ENCODE peak calls at places on chromosomes 4 and X, in nine cellular contexts. H is HCT116, R is uterus, Q is body of pancreas, A is tibial nerve, L is stomach, U is heart left ventricle, V is NB4, X is breast epithelium. O is an unnamed sample.

GRCh38 chrX:101208152-101208905 is 11.3 kb upstream of the DRP2 start:
- DNase-seq in H (no peak), R (no peak), Q (no peak), A (no peak), L (no peak), U (no peak), V (no peak), X (no peak), O (no peak)

GRCh38 chr4:75633846-75634245 is 3.5 kb upstream of the CDKL2 start:
- DNase-seq in H (no peak), R (no peak), Q (no peak), A (no peak), L (no peak), U (no peak), V (peak), X (no peak), O (no peak)

GRCh38 chr4:178958725-178959440 is 1516.6 kb upstream of the AGA start:
- DNase-seq in H (no peak), R (no peak), Q (no peak), A (no peak), L (no peak), U (no peak), V (no peak), X (no peak), O (no peak)

GRCh38 chr4:2451821-2452785 is 16.8 kb upstream of the RNF4 start:
- DNase-seq in H (no peak), R (no peak), Q (no peak), A (no peak), L (no peak), U (no peak), V (no peak), X (no peak), O (no peak)

GRCh38 chrX:10514891-10515290 is 105.5 kb downstream of the MID1 start:
- DNase-seq in H (no peak), R (no peak), Q (no peak), A (no peak), L (no peak), U (peak), V (no peak), X (no peak), O (no peak)

GRCh38 chr4:77169496-77169895 is 12.5 kb downstream of the CCNG2 start:
- DNase-seq in H (no peak), R (no peak), Q (no peak), A (no peak), L (no peak), U (no peak), V (no peak), X (no peak), O (no peak)

GRCh38 chrX:107706309-107706708 is 69.3 kb downstream of the TSC22D3 start:
- DNase-seq in H (no peak), R (no peak), Q (no peak), A (no peak), L (no peak), U (no peak), V (no peak), X (no peak), O (peak)

GRCh38 chr4:137853424-137853823 is 321.1 kb upstream of the PCDH18 start:
- DNase-seq in H (no peak), R (no peak), Q (no peak), A (no peak), L (no peak), U (no peak), V (no peak), X (no peak), O (no peak)

GRCh38 chr4:142551513-142552280 is 294.4 kb downstream of the INPP4B start:
- DNase-seq in H (no peak), R (no peak), Q (no peak), A (no peak), L (no peak), U (no peak), V (no peak), X (no peak), O (no peak)

GRCh38 chr4:16337936-16338335 is 111.7 kb upstream of the TAPT1 start:
- DNase-seq in H (no peak), R (no peak), Q (no peak), A (no peak), L (no peak), U (no peak), V (no peak), X (no peak), O (no peak)

GRCh38 chr4:150209140-150209829 is 131.0 kb downstream of the DCLK2 start:
- DNase-seq in H (peak), R (peak), Q (peak), A (peak), L (peak), U (peak), V (peak), X (peak), O (no peak)

GRCh38 chr4:7557447-7557846 is 122.7 kb upstream of the PSAPL1 start:
- DNase-seq in H (no peak), R (no peak), Q (no peak), A (no peak), L (no peak), U (no peak), V (no peak), X (no peak), O (no peak)

GRCh38 chr4:76067652-76068286 is 6.7 kb upstream of the ART3 start:
- DNase-seq in H (peak), R (peak), Q (peak), A (peak), L (peak), U (peak), V (peak), X (no peak), O (peak)

DNA sequence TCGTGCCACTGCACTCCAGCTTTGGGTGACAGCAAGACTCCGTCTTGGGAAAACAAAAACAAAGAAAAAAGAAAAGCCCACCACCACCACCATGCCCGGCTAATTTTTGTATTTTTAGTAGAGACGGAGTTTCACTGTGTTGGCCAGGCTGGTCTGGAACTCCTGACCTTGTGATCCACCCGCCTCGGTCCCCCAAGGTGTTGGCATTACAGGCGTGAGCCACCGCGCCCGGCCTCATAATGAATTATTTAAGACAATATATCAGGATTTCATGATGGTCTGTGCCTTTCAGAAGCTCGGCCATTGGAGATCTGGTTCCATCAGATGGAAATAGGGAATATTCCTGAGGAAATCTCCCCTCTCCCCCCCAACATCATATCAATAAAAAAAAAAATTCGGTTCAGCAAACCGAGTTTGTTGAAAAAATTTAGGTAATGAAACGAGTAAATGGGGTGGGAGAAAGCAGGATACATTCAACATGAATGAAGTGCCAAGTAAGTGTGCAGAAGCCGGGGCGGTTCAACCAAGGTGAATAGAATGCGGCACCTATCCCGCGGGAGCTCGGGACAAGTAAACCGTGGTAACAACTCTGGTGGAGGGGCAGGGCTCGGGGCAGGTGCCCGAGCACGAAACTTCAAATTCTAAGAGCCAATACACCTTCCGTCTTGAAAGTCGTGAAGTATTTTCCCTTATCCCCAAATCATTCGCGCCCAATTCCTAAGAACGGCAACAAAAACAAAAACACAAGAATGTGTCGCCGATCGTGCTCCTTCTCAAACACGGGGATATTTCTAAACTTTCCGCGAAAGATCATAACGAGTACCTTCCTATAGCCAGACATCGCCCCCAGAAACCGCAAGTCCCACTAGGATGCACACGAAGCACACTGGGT is 773 bp upstream of the TXLNG start:
- DNase-seq in H (no peak), R (peak), Q (peak), A (no peak), L (peak), U (no peak), V (no peak), X (no peak), O (peak)
- TF ChIP-seq POLR2A in H (no peak), R (no peak), Q (no peak), A (no peak), L (no peak), U (no peak), V (no peak), X (no peak), O (no peak)

GRCh38 chr4:25807101-25807728 is 55.6 kb downstream of the SEL1L3 start:
- DNase-seq in H (no peak), R (no peak), Q (no peak), A (no peak), L (no peak), U (no peak), V (no peak), X (no peak), O (peak)
- H3K4me3 ChIP-seq in H (no peak), R (no peak), Q (no peak), A (no peak), L (no peak), U (no peak), V (no peak), X (no peak), O (no peak)

GRCh38 chr4:80266902-80267380 is 477 bp downstream of the FGF5 start:
- DNase-seq in H (no peak), R (no peak), Q (no peak), A (no peak), L (no peak), U (no peak), V (peak), X (no peak), O (no peak)

GRCh38 chr4:80264825-80265224 is 1.6 kb upstream of the FGF5 start:
- DNase-seq in H (no peak), R (no peak), Q (no peak), A (no peak), L (no peak), U (no peak), V (no peak), X (no peak), O (no peak)

GRCh38 chr4:80268081-80268823 is 1.8 kb downstream of the FGF5 start:
- DNase-seq in H (no peak), R (no peak), Q (no peak), A (no peak), L (no peak), U (no peak), V (no peak), X (no peak), O (no peak)

GRCh38 chr4:80265571-80266266 is 745 bp upstream of the FGF5 start:
- DNase-seq in H (no peak), R (no peak), Q (no peak), A (no peak), L (no peak), U (no peak), V (peak), X (no peak), O (no peak)

DNA sequence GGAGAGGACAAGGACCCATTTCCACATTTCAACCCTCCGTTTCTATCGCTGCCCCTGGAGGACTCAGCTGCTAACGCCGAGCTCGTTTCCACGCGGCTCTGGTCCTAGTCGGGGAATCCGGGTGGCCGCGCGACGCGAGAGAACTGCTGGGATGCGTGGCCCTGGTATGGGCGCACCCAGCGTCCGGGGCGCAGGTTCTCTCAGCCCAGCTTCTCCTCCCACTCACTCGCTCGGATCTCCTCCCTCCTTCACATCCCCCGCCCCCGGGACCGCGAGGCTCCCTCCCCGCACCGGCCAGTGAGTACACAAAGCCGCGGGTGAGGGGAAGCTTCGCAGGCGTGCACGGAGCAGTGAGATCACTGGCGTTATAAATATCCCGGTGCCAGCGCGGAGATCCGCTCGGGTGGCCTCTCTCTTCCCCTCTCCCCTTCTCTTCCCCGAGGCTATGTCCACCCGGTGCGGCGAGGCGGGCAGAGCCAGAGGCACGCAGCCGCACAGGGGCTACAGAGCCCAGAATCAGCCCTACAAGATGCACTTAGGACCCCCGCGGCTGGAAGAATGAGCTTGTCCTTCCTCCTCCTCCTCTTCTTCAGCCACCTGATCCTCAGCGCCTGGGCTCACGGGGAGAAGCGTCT is at the start of gene FGF5:
- DNase-seq in H (no peak), R (peak), Q (peak), A (no peak), L (no peak), U (peak), V (peak), X (no peak), O (no peak)
- TF ChIP-seq POLR2A in H (no peak), R (no peak), Q (no peak), A (no peak), L (no peak), U (no peak), V (no peak), X (no peak), O (no peak)

DNA sequence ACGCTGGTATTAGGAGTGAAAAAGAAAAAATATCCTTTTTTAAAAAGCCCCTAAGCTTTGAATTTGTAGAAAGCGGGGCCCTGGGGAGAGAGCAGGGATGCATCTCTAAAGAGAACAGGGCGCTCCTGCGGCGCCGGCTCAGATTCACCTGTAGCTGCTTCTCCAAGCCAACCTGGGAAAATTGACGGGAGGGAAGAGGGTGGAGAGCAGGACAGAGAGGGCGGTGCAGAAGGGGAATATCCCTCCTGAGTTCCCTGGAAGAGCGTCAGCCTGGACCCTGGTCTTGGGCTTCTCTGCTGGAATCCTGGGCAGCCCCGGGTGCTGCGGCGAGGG is 776 bp upstream of the SOWAHD start:
- DNase-seq in H (no peak), R (no peak), Q (no peak), A (no peak), L (no peak), U (no peak), V (no peak), X (no peak), O (no peak)
- H3K4me3 ChIP-seq in H (peak), R (no peak), Q (peak), A (no peak), L (peak), U (no peak), V (no peak), X (no peak), O (no peak)

GRCh38 chrX:138708268-138708667 is 3.2 kb downstream of the FGF13 start:
- DNase-seq in H (no peak), R (no peak), Q (no peak), A (no peak), L (no peak), U (no peak), V (no peak), X (no peak), O (no peak)

GRCh38 chrX:138709886-138710285 is 1.6 kb downstream of the FGF13 start:
- DNase-seq in H (no peak), R (no peak), Q (no peak), A (no peak), L (no peak), U (no peak), V (no peak), X (no peak), O (no peak)

GRCh38 chrX:138710311-138710791 is 1.2 kb downstream of the FGF13 start:
- DNase-seq in H (no peak), R (no peak), Q (no peak), A (no peak), L (no peak), U (no peak), V (no peak), X (no peak), O (no peak)

GRCh38 chrX:138710866-138711331 is 618 bp downstream of the FGF13 start:
- DNase-seq in H (no peak), R (peak), Q (no peak), A (no peak), L (no peak), U (no peak), V (no peak), X (no peak), O (no peak)

DNA sequence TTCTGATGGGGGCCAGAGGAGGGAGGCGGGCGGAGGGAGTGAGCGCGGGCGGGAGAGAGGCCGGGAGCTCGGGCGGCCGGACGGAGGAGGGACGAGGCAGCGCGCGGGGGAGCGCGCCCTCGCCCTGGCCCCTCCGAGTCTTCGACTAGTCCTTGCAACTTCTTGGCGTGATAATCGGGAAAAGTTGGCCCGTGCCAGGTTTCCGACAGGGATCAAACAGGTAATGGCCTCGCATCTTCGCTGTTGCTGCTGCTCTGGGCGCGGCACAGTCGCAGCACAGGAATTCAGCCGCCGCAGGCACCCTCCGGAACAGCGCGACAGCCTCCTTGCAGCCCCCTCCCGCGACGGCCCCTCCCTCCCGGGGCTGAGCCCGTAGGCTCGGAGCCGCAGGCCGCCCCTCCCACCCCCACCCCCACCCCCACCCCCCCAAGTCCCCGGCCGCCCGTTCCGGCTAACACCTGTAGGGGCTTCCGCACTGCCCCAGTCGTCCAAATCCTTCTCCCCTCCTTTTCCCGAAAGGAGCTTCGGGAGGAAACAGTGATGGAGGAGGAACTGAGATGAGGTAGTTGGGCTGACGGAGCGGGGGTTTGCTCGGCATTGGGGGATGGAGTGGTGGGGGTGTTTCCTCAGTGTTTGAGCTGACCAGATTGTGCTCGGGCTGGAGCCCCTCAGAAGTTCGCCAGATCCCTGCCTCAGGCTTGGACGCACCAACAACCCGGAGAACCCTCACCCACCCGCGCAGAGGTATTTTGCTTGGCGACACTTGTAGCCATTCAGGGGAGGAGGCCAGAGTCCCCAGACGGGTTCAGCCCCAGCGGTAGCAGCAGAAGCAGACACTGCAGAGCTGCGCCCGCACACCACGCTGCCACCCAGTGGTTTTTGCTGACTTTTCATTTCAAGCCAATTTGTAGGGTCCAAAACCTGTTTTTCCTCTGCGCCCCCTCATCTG is at the start of gene FGF13:
- DNase-seq in H (no peak), R (peak), Q (peak), A (no peak), L (peak), U (peak), V (peak), X (no peak), O (no peak)
- TF ChIP-seq POLR2A in H (no peak), R (no peak), Q (no peak), A (no peak), L (no peak), U (no peak), V (no peak), X (no peak), O (no peak)

DNA sequence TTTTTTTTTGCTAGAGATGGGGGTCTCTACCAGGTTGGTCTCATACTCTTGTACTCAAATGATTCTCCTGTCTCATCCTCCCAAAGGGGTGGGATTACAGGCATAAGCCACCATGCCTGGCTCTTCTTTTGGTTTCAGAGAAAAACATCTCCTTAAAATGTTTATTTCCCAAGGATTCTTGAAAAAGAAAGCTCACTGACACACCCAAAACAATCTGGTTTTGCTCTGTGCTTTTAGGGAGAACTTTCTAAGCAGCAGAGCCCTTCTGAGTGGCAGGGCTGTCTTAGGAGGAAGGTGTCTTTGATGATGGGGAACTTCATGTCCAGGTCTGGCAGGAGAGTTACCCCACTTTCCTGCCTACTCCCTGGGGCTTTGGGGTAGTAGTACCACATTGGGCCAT is 1.3 kb downstream of the SOD3 start:
- DNase-seq in H (no peak), R (no peak), Q (no peak), A (no peak), L (no peak), U (no peak), V (no peak), X (no peak), O (no peak)
- H3K4me3 ChIP-seq in H (no peak), R (no peak), Q (no peak), A (no peak), L (no peak), U (no peak), V (no peak), X (no peak), O (no peak)

GRCh38 chr4:40190880-40191815 is 5.7 kb upstream of the RHOH start:
- DNase-seq in H (no peak), R (no peak), Q (no peak), A (no peak), L (no peak), U (no peak), V (peak), X (no peak), O (no peak)

GRCh38 chr4:40190465-40190864 is 6.4 kb upstream of the RHOH start:
- DNase-seq in H (no peak), R (no peak), Q (no peak), A (no peak), L (no peak), U (no peak), V (no peak), X (no peak), O (no peak)

GRCh38 chr4:40193578-40193977 is 3.3 kb upstream of the RHOH start:
- DNase-seq in H (no peak), R (no peak), Q (no peak), A (no peak), L (no peak), U (no peak), V (no peak), X (no peak), O (no peak)

GRCh38 chr4:40193018-40193571 is 3.7 kb upstream of the RHOH start:
- DNase-seq in H (no peak), R (no peak), Q (no peak), A (no peak), L (no peak), U (no peak), V (peak), X (peak), O (no peak)

GRCh38 chr4:40192286-40193017 is 4.4 kb upstream of the RHOH start:
- DNase-seq in H (no peak), R (no peak), Q (no peak), A (no peak), L (no peak), U (no peak), V (no peak), X (no peak), O (no peak)
- TF ChIP-seq POLR2A in H (no peak), R (no peak), Q (no peak), A (no peak), L (no peak), U (no peak), V (no peak), X (no peak), O (no peak)

O was measured in lower leg skin.